ENCODE peak calls at places on chromosomes 3 and 15, in six cellular contexts. Y is fibroblast of lung, U is fibroblast of mammary gland, J is stomach, R is cardiac fibroblast, A is A549. C is an unnamed sample.

GRCh38 chr3:25460751-25461150 is 32.7 kb downstream of the RARB start:
- DNase-seq in Y (no peak), U (no peak), J (no peak), R (peak; percentile 47), A (no peak), C (no peak)

GRCh38 chr3:100650651-100651611 is 41.5 kb downstream of the ADGRG7 start:
- DNase-seq in Y (peak; percentile 74), U (peak; percentile 88), J (no peak), R (peak; percentile 50), A (no peak), C (no peak)

GRCh38 chr15:82294061-82294690 is 31.6 kb downstream of the SAXO2 start:
- DNase-seq in Y (no peak), U (no peak), J (no peak), R (no peak), A (no peak), C (no peak)

GRCh38 chr3:71998995-71999673 is 214.2 kb upstream of the PROK2 start:
- DNase-seq in Y (peak; percentile 87), U (peak; percentile 100), J (no peak), R (peak; percentile 62), A (no peak), C (no peak)

GRCh38 chr3:34034840-34035239 is 236.4 kb downstream of the PDCD6IP start:
- DNase-seq in Y (no peak), U (no peak), J (no peak), R (no peak), A (no peak), C (no peak)

GRCh38 chr3:55540579-55540978 is 53.5 kb upstream of the WNT5A start:
- DNase-seq in Y (no peak), U (no peak), J (no peak), R (no peak), A (no peak), C (no peak)

GRCh38 chr15:98360031-98360430 is 288.3 kb upstream of the IGF1R start:
- DNase-seq in Y (no peak), U (no peak), J (no peak), R (no peak), A (no peak), C (no peak)

GRCh38 chr3:126129408-126129891 is 45.5 kb upstream of the SLC41A3 start:
- DNase-seq in Y (peak; percentile 9), U (peak; percentile 10), J (peak; percentile 86), R (peak; percentile 45), A (no peak), C (no peak)

GRCh38 chr3:60933828-60934227 is 317.4 kb downstream of the FHIT start:
- DNase-seq in Y (no peak), U (no peak), J (no peak), R (no peak), A (no peak), C (no peak)

DNA sequence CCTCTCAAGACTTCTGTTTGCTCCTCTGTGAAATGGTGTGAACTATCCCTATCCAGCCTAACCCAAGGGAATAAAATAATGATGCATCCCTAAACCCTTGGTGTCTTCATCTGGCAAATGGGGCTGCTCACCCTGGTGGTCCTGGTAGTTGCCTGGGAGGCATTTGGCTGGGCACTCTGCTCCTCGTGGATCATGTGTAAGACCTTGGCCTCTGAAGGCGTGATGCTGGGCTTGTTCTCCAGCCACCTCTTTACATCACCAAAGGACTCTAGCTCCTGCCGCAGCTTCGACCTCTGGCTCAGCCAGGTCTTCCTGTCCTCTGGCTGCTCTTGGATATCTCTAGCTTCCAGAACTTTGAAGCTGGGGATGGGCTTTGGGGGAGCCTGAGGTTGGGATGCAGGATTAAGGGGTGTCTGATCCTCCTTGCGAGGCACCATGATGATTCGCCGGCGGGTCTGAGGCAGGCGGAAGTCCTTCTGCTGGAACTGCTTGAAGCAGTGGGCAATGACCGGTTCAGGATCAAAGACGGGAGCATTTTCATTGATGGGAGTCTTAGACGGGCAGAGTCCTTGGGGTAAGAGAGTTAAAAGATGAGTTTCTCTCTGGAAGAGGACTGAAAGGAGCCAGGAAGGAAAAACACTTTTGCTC is 7.1 kb downstream of the EFCAB12 start:
- DNase-seq in Y (no peak), U (no peak), J (no peak), R (no peak), A (no peak), C (no peak)
- TF ChIP-seq CTCF in Y (no peak), U (no peak), J (no peak), R (no peak), A (no peak), C (no peak)

DNA sequence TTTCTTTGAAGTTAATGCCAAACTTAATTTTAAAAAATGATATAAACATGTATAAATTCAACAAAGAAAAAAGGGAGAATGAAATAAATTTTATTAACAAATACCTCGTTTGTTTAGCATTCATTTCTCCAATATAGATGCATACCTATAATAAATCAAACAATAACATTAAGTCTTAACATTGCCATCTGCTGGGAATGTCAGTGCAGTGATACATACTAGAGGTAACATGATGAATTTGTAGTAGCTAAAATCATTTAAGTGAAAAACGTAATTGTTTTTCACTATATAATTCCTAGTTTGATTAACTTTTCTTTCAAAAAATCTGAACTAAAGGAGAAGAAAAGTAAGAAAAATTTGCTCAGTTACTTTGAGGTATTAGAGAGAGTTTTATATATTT is 340.2 kb upstream of the CBLB start:
- DNase-seq in Y (peak; percentile 57), U (peak; percentile 57), J (no peak), R (peak; percentile 74), A (no peak), C (no peak)
- TF ChIP-seq CTCF in Y (peak; percentile 26), U (peak; percentile 33), J (no peak), R (peak; percentile 41), A (peak; percentile 32), C (peak; percentile 34)

DNA sequence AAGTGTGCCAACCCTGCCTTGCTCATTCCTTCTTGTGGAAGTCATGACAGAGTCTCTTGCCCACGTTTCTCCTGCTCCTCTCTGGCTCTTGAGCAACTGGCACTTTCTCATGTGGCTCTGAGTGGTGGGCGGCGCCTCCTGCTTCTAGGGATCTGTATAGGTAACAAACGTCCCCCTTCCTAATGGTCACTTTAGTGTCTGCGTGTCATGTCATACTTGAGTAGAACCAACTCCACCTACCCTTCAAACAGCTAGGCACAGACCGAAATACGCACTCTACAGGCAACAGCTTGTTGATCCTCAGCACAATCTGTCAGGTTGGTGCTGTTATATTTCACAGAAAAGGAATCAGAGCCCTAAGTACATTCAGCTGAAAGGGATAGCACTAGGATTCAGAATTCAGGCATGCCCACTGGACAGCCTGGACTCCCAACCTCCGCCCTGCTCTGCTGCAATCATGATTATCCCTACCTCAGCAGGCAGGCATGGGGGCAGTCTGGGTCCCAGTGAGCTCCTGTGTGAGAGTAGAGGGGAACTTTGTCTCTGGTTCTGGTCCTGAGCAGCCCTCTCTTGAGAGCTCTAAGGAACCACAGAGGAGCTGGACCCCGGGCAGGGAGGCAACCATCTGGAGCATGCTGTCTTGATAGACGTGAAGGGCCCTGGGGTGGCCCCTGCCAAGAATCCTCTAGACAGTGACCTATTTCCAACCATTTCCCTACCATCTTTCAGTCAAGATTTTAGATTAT is 23.6 kb upstream of the NOX5 start:
- DNase-seq in Y (no peak), U (no peak), J (no peak), R (no peak), A (no peak), C (peak; percentile 26)
- TF ChIP-seq CTCF in Y (no peak), U (no peak), J (no peak), R (no peak), A (no peak), C (no peak)

DNA sequence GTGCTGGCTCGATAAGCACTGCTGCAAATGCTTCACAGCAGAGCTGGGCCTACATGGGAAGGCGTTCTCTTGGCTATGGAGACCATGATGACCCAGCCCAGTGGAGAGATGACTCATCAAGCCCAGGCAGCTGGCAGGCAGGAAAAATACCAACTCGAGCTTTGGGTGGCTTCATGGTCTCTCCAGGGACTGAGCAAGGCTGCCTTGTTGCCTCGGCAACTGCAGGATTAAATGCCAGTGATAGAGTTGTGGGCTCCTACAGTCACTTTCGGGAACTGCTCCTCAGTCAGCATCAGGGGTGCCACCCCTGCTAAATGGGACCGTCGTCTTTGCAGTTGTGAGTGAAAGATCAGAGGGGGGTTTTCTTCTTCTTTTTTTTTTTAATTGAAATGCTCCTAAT is 54.6 kb upstream of the MYZAP start:
- DNase-seq in Y (peak; percentile 46), U (peak; percentile 83), J (peak; percentile 55), R (peak; percentile 87), A (no peak), C (peak; percentile 51)
- TF ChIP-seq CTCF in Y (no peak), U (no peak), J (no peak), R (no peak), A (no peak), C (no peak)

GRCh38 chr3:194588236-194588635 is 45.0 kb downstream of the TMEM44 start:
- DNase-seq in Y (no peak), U (no peak), J (no peak), R (no peak), A (no peak), C (no peak)

GRCh38 chr3:194588741-194589140 is 44.5 kb downstream of the TMEM44 start:
- DNase-seq in Y (peak; percentile 40), U (peak; percentile 25), J (no peak), R (peak; percentile 93), A (no peak), C (no peak)

GRCh38 chr3:194587438-194587931 is 45.7 kb downstream of the TMEM44 start:
- DNase-seq in Y (peak; percentile 84), U (peak; percentile 86), J (no peak), R (peak; percentile 94), A (no peak), C (no peak)

GRCh38 chr3:194596906-194597305 is 36.3 kb downstream of the TMEM44 start:
- DNase-seq in Y (no peak), U (no peak), J (no peak), R (no peak), A (no peak), C (peak; percentile 2)

GRCh38 chr3:194592798-194593752 is 40.1 kb downstream of the TMEM44 start:
- DNase-seq in Y (peak; percentile 100), U (peak; percentile 100), J (peak; percentile 29), R (peak; percentile 99), A (peak; percentile 76), C (peak; percentile 67)
- TF ChIP-seq CTCF in Y (no peak), U (no peak), J (no peak), R (no peak), A (no peak), C (no peak)

GRCh38 chr3:45906681-45907220 is 20.4 kb downstream of the CCR9 start:
- DNase-seq in Y (peak; percentile 72), U (peak; percentile 81), J (no peak), R (peak; percentile 64), A (no peak), C (peak; percentile 53)
- TF ChIP-seq CTCF in Y (peak; percentile 71), U (peak; percentile 59), J (peak; percentile 36), R (peak; percentile 57), A (no peak), C (peak; percentile 41)

C was measured in hepatocyte.